ENCODE peak calls at places on chromosomes 2 and 18, in ten cellular contexts. A is GM23338, P is neural progenitor cell, K is neuronal stem cell, H is A549, T is HCT116, E is OCI-LY7, L is body of pancreas, Q is psoas muscle, O is thoracic aorta. Y is an unnamed sample. For H3K4me1, the result is how much of the 10 kb centered on the place peaks cover.

GRCh38 chr18:11664286-11664685 is 24.8 kb upstream of the GNAL start:
- DNase-seq in A (no peak), P (no peak), K (no peak), H (no peak), T (no peak), E (no peak), L (no peak), Q (no peak), O (no peak), Y (no peak)

GRCh38 chr2:58347810-58348209 is 106.7 kb upstream of the FANCL start:
- DNase-seq in A (no peak), P (no peak), K (no peak), H (no peak), T (no peak), E (no peak), L (no peak), Q (no peak), O (no peak), Y (no peak)

GRCh38 chr18:58526425-58527115 is 102.3 kb downstream of the ALPK2 start:
- DNase-seq in A (no peak), P (no peak), K (no peak), H (peak), T (no peak), E (no peak), L (no peak), Q (no peak), O (no peak), Y (no peak)

GRCh38 chr2:97731274-97732050 is 18.1 kb downstream of the ZAP70 start:
- DNase-seq in A (no peak), P (no peak), K (no peak), H (no peak), T (no peak), E (no peak), L (no peak), Q (no peak), O (no peak), Y (no peak)

GRCh38 chr2:85585781-85586105 is 1.5 kb downstream of the VAMP5 start:
- DNase-seq in A (no peak), P (no peak), K (no peak), H (no peak), T (no peak), E (no peak), L (no peak), Q (no peak), O (no peak), Y (no peak)

GRCh38 chr2:68971591-68972231 is 2.7 kb upstream of the GKN1 start:
- DNase-seq in A (no peak), P (no peak), K (no peak), H (peak), T (no peak), E (no peak), L (no peak), Q (no peak), O (no peak), Y (peak)

GRCh38 chr2:46796843-46797625 is 118.6 kb downstream of the MCFD2 start:
- DNase-seq in A (no peak), P (no peak), K (no peak), H (no peak), T (no peak), E (no peak), L (no peak), Q (no peak), O (no peak), Y (no peak)

GRCh38 chr2:152694161-152694661 is 23.1 kb downstream of the PRPF40A start:
- DNase-seq in A (no peak), P (no peak), K (no peak), H (peak), T (no peak), E (peak), L (no peak), Q (no peak), O (no peak), Y (peak)

GRCh38 chr18:37484893-37485834 is 80.4 kb downstream of the CELF4 start:
- DNase-seq in A (peak), P (peak), K (peak), H (peak), T (peak), E (no peak), L (peak), Q (peak), O (no peak), Y (no peak)

GRCh38 chr2:9991829-9992273 is 40.4 kb downstream of the GRHL1 start:
- DNase-seq in A (no peak), P (no peak), K (no peak), H (no peak), T (no peak), E (no peak), L (no peak), Q (no peak), O (no peak), Y (no peak)

GRCh38 chr2:120316071-120316470 is 29.9 kb upstream of the INHBB start:
- DNase-seq in A (no peak), P (no peak), K (no peak), H (no peak), T (no peak), E (no peak), L (no peak), Q (no peak), O (no peak), Y (no peak)

GRCh38 chr18:45025108-45025471 is 344.4 kb downstream of the SETBP1 start:
- DNase-seq in A (no peak), P (no peak), K (no peak), H (no peak), T (no peak), E (no peak), L (no peak), Q (no peak), O (no peak), Y (no peak)

GRCh38 chr2:230885467-230886130 is 20.9 kb downstream of the ITM2C start:
- DNase-seq in A (peak), P (peak), K (peak), H (no peak), T (no peak), E (no peak), L (no peak), Q (no peak), O (no peak), Y (no peak)

GRCh38 chr2:29725610-29726009 is 195.8 kb downstream of the ALK start:
- DNase-seq in A (no peak), P (no peak), K (no peak), H (no peak), T (no peak), E (no peak), L (no peak), Q (no peak), O (no peak), Y (no peak)

GRCh38 chr2:200777275-200777674 is 34.4 kb upstream of the BZW1 start:
- DNase-seq in A (no peak), P (no peak), K (no peak), H (peak), T (no peak), E (no peak), L (no peak), Q (no peak), O (no peak), Y (no peak)

GRCh38 chr2:96536445-96537065 is at the start of gene ARID5A:
- DNase-seq in A (peak), P (peak), K (peak), H (peak), T (peak), E (peak), L (peak), Q (peak), O (peak), Y (peak)

GRCh38 chr2:240570531-240571313 is 2.4 kb downstream of the RNPEPL1 start:
- DNase-seq in A (no peak), P (no peak), K (no peak), H (no peak), T (no peak), E (no peak), L (peak), Q (peak), O (no peak), Y (no peak)

GRCh38 chr2:56770490-56770889 is 586.7 kb downstream of the CCDC85A start:
- DNase-seq in A (no peak), P (no peak), K (no peak), H (no peak), T (no peak), E (no peak), L (no peak), Q (no peak), O (no peak), Y (no peak)

GRCh38 chr2:10234409-10235094 is 68.2 kb upstream of the HPCAL1 start:
- DNase-seq in A (no peak), P (no peak), K (no peak), H (no peak), T (no peak), E (no peak), L (no peak), Q (no peak), O (no peak), Y (no peak)

GRCh38 chr2:46257476-46257875 is 39.7 kb upstream of the EPAS1 start:
- DNase-seq in A (no peak), P (no peak), K (no peak), H (no peak), T (no peak), E (no peak), L (no peak), Q (no peak), O (no peak), Y (peak)

GRCh38 chr2:231928481-231928880 is 2.3 kb upstream of the NPPC start:
- DNase-seq in A (peak), P (peak), K (no peak), H (peak), T (no peak), E (no peak), L (no peak), Q (no peak), O (no peak), Y (no peak)

GRCh38 chr2:222736301-222736700 is 64.8 kb downstream of the MOGAT1 start:
- DNase-seq in A (no peak), P (no peak), K (no peak), H (no peak), T (no peak), E (no peak), L (no peak), Q (no peak), O (no peak), Y (no peak)

GRCh38 chr2:111118455-111119003 is 2.2 kb upstream of the BCL2L11 start:
- DNase-seq in A (peak), P (peak), K (peak), H (no peak), T (no peak), E (no peak), L (no peak), Q (no peak), O (no peak), Y (no peak)

GRCh38 chr2:205988274-205988673 is 97.7 kb downstream of the INO80D start:
- DNase-seq in A (peak), P (no peak), K (no peak), H (no peak), T (no peak), E (no peak), L (no peak), Q (no peak), O (no peak), Y (no peak)

GRCh38 chr18:76380791-76381405 is 114.1 kb downstream of the ZNF516 start:
- DNase-seq in A (peak), P (peak), K (peak), H (peak), T (peak), E (peak), L (no peak), Q (no peak), O (no peak), Y (no peak)

GRCh38 chr18:50268022-50268747 is 1.9 kb upstream of the CFAP53 start:
- DNase-seq in A (peak), P (peak), K (peak), H (peak), T (no peak), E (peak), L (peak), Q (peak), O (peak), Y (peak)

GRCh38 chr18:69233465-69234054 is 167.1 kb upstream of the DOK6 start:
- DNase-seq in A (no peak), P (no peak), K (no peak), H (no peak), T (no peak), E (no peak), L (no peak), Q (no peak), O (no peak), Y (no peak)

GRCh38 chr2:204643326-204643725 is 98.1 kb downstream of the PARD3B start:
- DNase-seq in A (no peak), P (no peak), K (no peak), H (no peak), T (no peak), E (no peak), L (no peak), Q (no peak), O (no peak), Y (peak)

GRCh38 chr2:75488157-75488556 is 72.6 kb downstream of the EVA1A start:
- DNase-seq in A (no peak), P (no peak), K (no peak), H (no peak), T (no peak), E (no peak), L (no peak), Q (no peak), O (no peak), Y (no peak)

GRCh38 chr2:183010112-183010511 is 28.1 kb downstream of the NCKAP1 start:
- DNase-seq in A (peak), P (peak), K (peak), H (peak), T (peak), E (no peak), L (no peak), Q (peak), O (no peak), Y (no peak)

GRCh38 chr2:79792097-79792496 is 279.2 kb downstream of the CTNNA2 start:
- DNase-seq in A (no peak), P (no peak), K (no peak), H (no peak), T (no peak), E (no peak), L (no peak), Q (no peak), O (no peak), Y (no peak)

GRCh38 chr2:37641582-37642111 is 29.8 kb downstream of the CDC42EP3 start:
- DNase-seq in A (no peak), P (no peak), K (no peak), H (no peak), T (no peak), E (no peak), L (no peak), Q (no peak), O (no peak), Y (no peak)

GRCh38 chr2:55876425-55877084 is 47.0 kb downstream of the EFEMP1 start:
- DNase-seq in A (no peak), P (no peak), K (no peak), H (no peak), T (no peak), E (no peak), L (no peak), Q (no peak), O (no peak), Y (no peak)

GRCh38 chr18:47996091-47996541 is 65.7 kb upstream of the SMAD2 start:
- DNase-seq in A (no peak), P (peak), K (peak), H (no peak), T (no peak), E (no peak), L (no peak), Q (no peak), O (no peak), Y (no peak)

GRCh38 chr18:21740474-21740723 is 193 bp upstream of the MIB1 start:
- DNase-seq in A (peak), P (no peak), K (no peak), H (peak), T (no peak), E (peak), L (peak), Q (no peak), O (no peak), Y (no peak)

GRCh38 chr2:11532434-11533055 is 1.3 kb upstream of the GREB1 start:
- DNase-seq in A (no peak), P (no peak), K (no peak), H (no peak), T (no peak), E (no peak), L (no peak), Q (no peak), O (no peak), Y (peak)

GRCh38 chr2:27049422-27050280 is 1.8 kb upstream of the AGBL5 start:
- DNase-seq in A (peak), P (no peak), K (no peak), H (no peak), T (no peak), E (peak), L (no peak), Q (no peak), O (no peak), Y (peak)

GRCh38 chr18:32072321-32072720 is 19.4 kb upstream of the RNF138 start:
- DNase-seq in A (peak), P (no peak), K (no peak), H (no peak), T (no peak), E (peak), L (no peak), Q (no peak), O (no peak), Y (no peak)

GRCh38 chr2:151632993-151633592 is 101.2 kb downstream of the NEB start:
- DNase-seq in A (peak), P (no peak), K (no peak), H (peak), T (peak), E (peak), L (no peak), Q (no peak), O (no peak), Y (peak)

GRCh38 chr2:233422649-233423435 is 68.5 kb downstream of the DGKD start:
- DNase-seq in A (no peak), P (no peak), K (no peak), H (no peak), T (no peak), E (no peak), L (no peak), Q (no peak), O (no peak), Y (no peak)
- H3K4me1 ChIP-seq in A (under half), P (under half), K (under half), H (half or more), T (half or more), E (half or more), L (under half), Q (half or more), O (under half), Y (under half)

GRCh38 chr2:128282246-128282975 is 36.3 kb downstream of the HS6ST1 start:
- DNase-seq in A (no peak), P (no peak), K (no peak), H (no peak), T (no peak), E (no peak), L (no peak), Q (peak), O (no peak), Y (no peak)
- H3K27ac ChIP-seq in A (no peak), P (peak), K (no peak), H (no peak), T (no peak), E (no peak), L (peak), Q (peak), O (no peak), Y (no peak)

DNA sequence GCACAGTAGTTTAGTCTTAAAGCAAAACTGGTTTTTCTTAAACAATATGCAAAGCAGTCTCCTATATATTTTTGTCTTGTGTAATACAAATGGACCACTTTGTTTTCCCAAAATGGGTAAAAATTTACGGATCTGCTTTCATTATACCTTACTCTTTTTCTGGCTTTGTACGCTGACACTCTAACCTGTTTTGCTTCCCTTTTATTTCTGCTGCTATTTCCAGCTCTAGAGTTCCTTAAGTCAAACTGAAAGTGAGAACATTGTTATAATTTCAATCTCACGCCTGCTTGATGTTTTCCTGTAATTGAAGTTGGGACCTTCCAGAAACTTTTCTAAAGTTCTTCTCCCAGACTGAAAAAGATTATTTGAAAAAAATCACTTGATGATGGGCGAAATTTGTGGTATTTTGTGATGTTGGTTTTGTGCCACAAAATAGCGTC is 1.7 kb downstream of the GLS start:
- DNase-seq in A (no peak), P (no peak), K (no peak), H (no peak), T (no peak), E (no peak), L (no peak), Q (no peak), O (no peak), Y (no peak)
- H3K4me3 ChIP-seq in A (peak), P (peak), K (peak), H (peak), T (peak), E (peak), L (peak), Q (peak), O (peak), Y (peak)

GRCh38 chr2:147487980-147488289 is 356.9 kb upstream of the ACVR2A start:
- DNase-seq in A (no peak), P (no peak), K (no peak), H (no peak), T (no peak), E (no peak), L (no peak), Q (no peak), O (no peak), Y (no peak)

GRCh38 chr2:147488472-147488871 is 356.4 kb upstream of the ACVR2A start:
- DNase-seq in A (peak), P (peak), K (no peak), H (no peak), T (no peak), E (no peak), L (no peak), Q (no peak), O (no peak), Y (no peak)

GRCh38 chr2:147492471-147492870 is 352.4 kb upstream of the ACVR2A start:
- DNase-seq in A (no peak), P (no peak), K (no peak), H (no peak), T (no peak), E (no peak), L (no peak), Q (no peak), O (no peak), Y (no peak)

GRCh38 chr2:147491491-147491890 is 353.3 kb upstream of the ACVR2A start:
- DNase-seq in A (no peak), P (no peak), K (no peak), H (no peak), T (no peak), E (no peak), L (no peak), Q (no peak), O (no peak), Y (no peak)

GRCh38 chr2:147490612-147491261 is 354.1 kb upstream of the ACVR2A start:
- DNase-seq in A (no peak), P (no peak), K (no peak), H (no peak), T (no peak), E (no peak), L (no peak), Q (no peak), O (no peak), Y (no peak)
- H3K4me1 ChIP-seq in A (under half), P (under half), K (under half), H (under half), T (under half), E (under half), L (under half), Q (under half), O (under half), Y (under half)

DNA sequence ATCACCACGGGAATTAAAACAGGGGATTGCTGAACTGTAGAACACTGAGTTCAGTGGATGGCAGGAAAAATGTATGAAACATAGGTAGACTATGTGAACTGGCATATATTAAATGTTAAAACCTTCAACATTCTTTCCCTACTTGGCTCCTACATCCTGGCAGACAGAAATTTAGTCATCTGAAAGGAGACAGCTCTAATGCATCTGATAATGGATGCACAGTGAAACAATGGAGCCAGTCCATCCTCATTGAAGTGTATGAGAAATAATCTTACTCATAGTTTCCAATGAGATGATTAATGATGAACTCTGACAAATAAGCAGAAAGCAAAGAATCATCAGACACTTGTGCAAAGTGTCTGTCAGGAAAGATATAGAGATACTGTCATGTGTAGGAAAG is 1629.7 kb upstream of the TMEFF2 start:
- DNase-seq in A (no peak), P (no peak), K (no peak), H (peak), T (peak), E (no peak), L (no peak), Q (no peak), O (no peak), Y (peak)
- H3K27ac ChIP-seq in A (no peak), P (no peak), K (no peak), H (no peak), T (no peak), E (no peak), L (no peak), Q (no peak), O (no peak), Y (peak)